ENCODE peak calls at places on chromosomes 16 and 17, in four cellular contexts. P is EL, O is body of pancreas, N is HT1080. B is an unnamed sample.

GRCh38 chr16:81542609-81543570 is 98.3 kb downstream of the CMIP start:
- DNase-seq in P (no peak), O (no peak), N (no peak), B (no peak)

GRCh38 chr17:75832164-75832651 is 12.0 kb downstream of the UNC13D start:
- DNase-seq in P (peak), N (peak), O (peak), B (peak)

GRCh38 chr17:58248955-58249269 is 10.5 kb downstream of the LPO start:
- DNase-seq in P (no peak), O (no peak), N (no peak), B (no peak)

GRCh38 chr17:49997773-49998703 is 3.0 kb upstream of the DLX3 start:
- DNase-seq in P (peak), N (peak), O (peak), B (peak)

GRCh38 chr17:55248077-55248476 is 16.7 kb upstream of the HLF start:
- DNase-seq in P (no peak), O (no peak), N (no peak), B (no peak)

GRCh38 chr17:21129023-21129681 is 2.4 kb downstream of the DHRS7B start:
- DNase-seq in N (no peak), O (peak), P (peak), B (peak)

GRCh38 chr17:29140631-29141483 is 39.3 kb downstream of the MYO18A start:
- DNase-seq in P (no peak), N (no peak), O (no peak), B (peak)

GRCh38 chr16:87037012-87037411 is 280.2 kb downstream of the C16orf95 start:
- DNase-seq in O (no peak), P (no peak), N (no peak), B (no peak)

GRCh38 chr17:60524463-60525346 is 1.3 kb downstream of the APPBP2 start:
- DNase-seq in O (no peak), P (peak), N (peak), B (peak)

GRCh38 chr16:79838860-79839259 is 238.3 kb upstream of the MAF start:
- DNase-seq in P (no peak), O (no peak), N (no peak), B (peak)

GRCh38 chr16:89303604-89304003 is 86.1 kb downstream of the ZNF778 start:
- DNase-seq in P (no peak), O (no peak), N (no peak), B (no peak)

GRCh38 chr17:67376892-67377726 is at the start of gene PITPNC1:
- DNase-seq in N (peak), P (peak), O (peak), B (peak)

GRCh38 chr17:29151567-29151966 is 28.6 kb downstream of the MYO18A start:
- DNase-seq in N (peak), O (no peak), P (peak), B (peak)

GRCh38 chr17:263773-264172 is 82.3 kb upstream of the DOC2B start:
- DNase-seq in N (no peak), P (no peak), O (no peak), B (no peak)

GRCh38 chr16:64182985-64183384 is 938.9 kb downstream of the CDH11 start:
- DNase-seq in O (no peak), N (no peak), P (no peak), B (no peak)

GRCh38 chr17:32285770-32286517 is 20.3 kb downstream of the RHBDL3 start:
- DNase-seq in O (no peak), P (no peak), N (no peak), B (no peak)

GRCh38 chr16:57194512-57194911 is 8.4 kb downstream of the RSPRY1 start:
- DNase-seq in N (peak), P (peak), O (no peak), B (peak)

GRCh38 chr17:2070241-2071023 is 15.5 kb downstream of the HIC1 start:
- DNase-seq in P (no peak), O (peak), N (no peak), B (no peak)

GRCh38 chr17:81494984-81495383 is 17.6 kb downstream of the ACTG1 start:
- DNase-seq in O (peak), N (no peak), P (no peak), B (no peak)

GRCh38 chr17:82889496-82890338 is 49.9 kb upstream of the ZNF750 start:
- DNase-seq in N (no peak), P (no peak), O (peak), B (no peak)

GRCh38 chr17:75345514-75346167 is 56.4 kb upstream of the SLC25A19 start:
- DNase-seq in O (no peak), P (no peak), N (no peak), B (no peak)

GRCh38 chr17:70307430-70307829 is 138.1 kb downstream of the KCNJ2 start:
- DNase-seq in O (no peak), N (peak), P (peak), B (peak)

GRCh38 chr16:85651822-85652430 is 36.8 kb downstream of the GINS2 start:
- DNase-seq in O (no peak), N (no peak), P (peak), B (peak)

GRCh38 chr16:1117926-1118325 is 21.9 kb upstream of the C1QTNF8 start:
- DNase-seq in O (no peak), P (no peak), N (no peak), B (no peak)

GRCh38 chr16:85460252-85460982 is 152.7 kb upstream of the GSE1 start:
- DNase-seq in P (no peak), N (no peak), O (no peak), B (peak)

GRCh38 chr17:28967240-28968135 is 16.2 kb upstream of the PHF12 start:
- DNase-seq in P (no peak), O (no peak), N (no peak), B (no peak)

GRCh38 chr16:66028505-66029216 is 337.8 kb upstream of the CDH5 start:
- DNase-seq in O (no peak), P (peak), N (peak), B (peak)

GRCh38 chr17:80023261-80024205 is 12.1 kb downstream of the TBC1D16 start:
- DNase-seq in O (peak), P (no peak), N (no peak), B (no peak)

GRCh38 chr16:49023095-49023494 is 258.5 kb downstream of the CBLN1 start:
- DNase-seq in P (peak), O (peak), N (peak), B (peak)

GRCh38 chr17:60036796-60037677 is 41.7 kb downstream of the HEATR6 start:
- DNase-seq in P (peak), N (peak), O (peak), B (peak)

GRCh38 chr16:65077181-65077580 is 44.7 kb downstream of the CDH11 start:
- DNase-seq in O (no peak), N (no peak), P (no peak), B (no peak)

GRCh38 chr16:17160285-17160854 is 310.4 kb downstream of the XYLT1 start:
- DNase-seq in O (no peak), P (peak), N (peak), B (no peak)

GRCh38 chr17:40113110-40113960 is 8.4 kb upstream of the MSL1 start:
- DNase-seq in O (peak), N (peak), P (peak), B (peak)